ENCODE peak calls at places on chromosomes 13 and 19, in seven cellular contexts. T, G, Y, E, X, R and L are unnamed samples.

GRCh38 chr19:40219721-40220276 is 1.6 kb upstream of the TTC9B start:
- DNase-seq in T (no peak), G (no peak), Y (no peak), E (no peak), X (peak; percentile 22), R (no peak), L (peak; percentile 59)

GRCh38 chr19:4472174-4472974 is at the start of gene HDGFL2:
- DNase-seq in T (no peak), G (no peak), Y (no peak), E (peak; percentile 94), X (no peak), R (no peak), L (no peak)

GRCh38 chr13:51331354-51331861 is 8.1 kb upstream of the SERPINE3 start:
- DNase-seq in T (no peak), G (no peak), Y (no peak), E (no peak), X (no peak), R (no peak), L (no peak)

GRCh38 chr13:98171806-98172569 is 5.1 kb downstream of the RNF113B start:
- DNase-seq in T (no peak), G (no peak), Y (no peak), E (no peak), X (no peak), R (no peak), L (no peak)

GRCh38 chr19:7373862-7374261 is 25.1 kb downstream of the ARHGEF18 start:
- DNase-seq in T (no peak), G (no peak), Y (no peak), E (no peak), X (no peak), R (no peak), L (no peak)

GRCh38 chr19:29042450-29042849 is 170.5 kb downstream of the UQCRFS1 start:
- DNase-seq in T (no peak), G (no peak), Y (no peak), E (no peak), X (no peak), R (no peak), L (no peak)

GRCh38 chr13:91220872-91221271 is 126.6 kb upstream of the MIR17HG start:
- DNase-seq in T (no peak), G (no peak), Y (no peak), E (no peak), X (no peak), R (no peak), L (no peak)

GRCh38 chr19:18479964-18480723 is 41.7 kb downstream of the ELL start:
- DNase-seq in T (no peak), G (no peak), Y (no peak), E (no peak), X (peak; percentile 39), R (no peak), L (no peak)

GRCh38 chr19:41615207-41615606 is 11.7 kb downstream of the CEACAM4 start:
- DNase-seq in T (no peak), G (no peak), Y (no peak), E (no peak), X (no peak), R (no peak), L (no peak)

GRCh38 chr19:38115264-38115802 is 108.7 kb downstream of the DPF1 start:
- DNase-seq in T (no peak), G (no peak), Y (no peak), E (no peak), X (no peak), R (no peak), L (no peak)

GRCh38 chr13:102654786-102655185 is 40.1 kb downstream of the METTL21C start:
- DNase-seq in T (no peak), G (no peak), Y (no peak), E (no peak), X (no peak), R (no peak), L (no peak)

GRCh38 chr13:56861472-56861871 is 279.2 kb upstream of the PRR20A start:
- DNase-seq in T (no peak), G (no peak), Y (no peak), E (no peak), X (no peak), R (no peak), L (no peak)

GRCh38 chr13:42377640-42378382 is 105.9 kb downstream of the AKAP11 start:
- DNase-seq in T (no peak), G (no peak), Y (no peak), E (no peak), X (no peak), R (no peak), L (no peak)

GRCh38 chr13:21321269-21321668 is 137.8 kb downstream of the ZDHHC20 start:
- DNase-seq in T (no peak), G (no peak), Y (no peak), E (no peak), X (no peak), R (no peak), L (no peak)